ENCODE peak calls at places on chromosome 20, in seven cellular contexts. One of them, this sample, is unnamed.

GRCh38 chr20:21391495-21392298 is 5.6 kb downstream of the NKX2-4 start:
- DNase-seq in brain microvascular endothelial cell: no peak
- DNase-seq in mesendoderm: peak
- DNase-seq in CD8-positive, alpha-beta memory T cell: no peak
- DNase-seq in AG04450: no peak
- DNase-seq in endothelial cell of umbilical vein: peak
- DNase-seq in CD4-positive, alpha-beta T cell: no peak
- DNase-seq in this sample: no peak

GRCh38 chr20:58127731-58128130 is 100.7 kb downstream of the ANKRD60 start:
- DNase-seq in brain microvascular endothelial cell: peak
- DNase-seq in mesendoderm: no peak
- DNase-seq in CD8-positive, alpha-beta memory T cell: no peak
- DNase-seq in AG04450: no peak
- DNase-seq in endothelial cell of umbilical vein: peak
- DNase-seq in CD4-positive, alpha-beta T cell: no peak
- DNase-seq in this sample: peak

GRCh38 chr20:33915726-33916331 is 77.9 kb upstream of the RALY start:
- DNase-seq in brain microvascular endothelial cell: no peak
- DNase-seq in mesendoderm: peak
- DNase-seq in CD8-positive, alpha-beta memory T cell: peak
- DNase-seq in AG04450: no peak
- DNase-seq in endothelial cell of umbilical vein: no peak
- DNase-seq in CD4-positive, alpha-beta T cell: peak
- DNase-seq in this sample: no peak

GRCh38 chr20:17530716-17531536 is at the start of gene BFSP1:
- DNase-seq in brain microvascular endothelial cell: peak
- DNase-seq in mesendoderm: peak
- DNase-seq in CD8-positive, alpha-beta memory T cell: peak
- DNase-seq in AG04450: no peak
- DNase-seq in endothelial cell of umbilical vein: peak
- DNase-seq in CD4-positive, alpha-beta T cell: peak
- DNase-seq in this sample: no peak

GRCh38 chr20:21105429-21106170 is 558 bp downstream of the LINC00237 start:
- DNase-seq in brain microvascular endothelial cell: no peak
- DNase-seq in mesendoderm: no peak
- DNase-seq in CD8-positive, alpha-beta memory T cell: no peak
- DNase-seq in AG04450: no peak
- DNase-seq in endothelial cell of umbilical vein: no peak
- DNase-seq in CD4-positive, alpha-beta T cell: no peak
- DNase-seq in this sample: no peak

GRCh38 chr20:31826074-31826473 is 6.9 kb downstream of the MYLK2 start:
- DNase-seq in brain microvascular endothelial cell: no peak
- DNase-seq in mesendoderm: no peak
- DNase-seq in CD8-positive, alpha-beta memory T cell: no peak
- DNase-seq in AG04450: no peak
- DNase-seq in endothelial cell of umbilical vein: no peak
- DNase-seq in CD4-positive, alpha-beta T cell: no peak
- DNase-seq in this sample: no peak

GRCh38 chr20:11907621-11908020 is 10.1 kb upstream of the BTBD3 start:
- DNase-seq in brain microvascular endothelial cell: no peak
- DNase-seq in mesendoderm: no peak
- DNase-seq in CD8-positive, alpha-beta memory T cell: no peak
- DNase-seq in AG04450: no peak
- DNase-seq in endothelial cell of umbilical vein: no peak
- DNase-seq in CD4-positive, alpha-beta T cell: no peak
- DNase-seq in this sample: no peak

GRCh38 chr20:57388953-57389694 is 2.1 kb upstream of the RBM38 start:
- DNase-seq in brain microvascular endothelial cell: no peak
- DNase-seq in mesendoderm: peak
- DNase-seq in CD8-positive, alpha-beta memory T cell: peak
- DNase-seq in AG04450: no peak
- DNase-seq in endothelial cell of umbilical vein: peak
- DNase-seq in CD4-positive, alpha-beta T cell: peak
- DNase-seq in this sample: no peak

GRCh38 chr20:6058684-6059295 is 4.9 kb upstream of the LRRN4 start:
- DNase-seq in brain microvascular endothelial cell: peak
- DNase-seq in mesendoderm: peak
- DNase-seq in CD8-positive, alpha-beta memory T cell: no peak
- DNase-seq in AG04450: no peak
- DNase-seq in endothelial cell of umbilical vein: no peak
- DNase-seq in CD4-positive, alpha-beta T cell: no peak
- DNase-seq in this sample: no peak

GRCh38 chr20:6051505-6051904 is 2.4 kb downstream of the LRRN4 start:
- DNase-seq in brain microvascular endothelial cell: peak
- DNase-seq in mesendoderm: peak
- DNase-seq in CD8-positive, alpha-beta memory T cell: no peak
- DNase-seq in AG04450: peak
- DNase-seq in endothelial cell of umbilical vein: peak
- DNase-seq in CD4-positive, alpha-beta T cell: no peak
- DNase-seq in this sample: peak

GRCh38 chr20:19726126-19726525 is 31.9 kb upstream of the RIN2 start:
- DNase-seq in brain microvascular endothelial cell: peak
- DNase-seq in mesendoderm: no peak
- DNase-seq in CD8-positive, alpha-beta memory T cell: no peak
- DNase-seq in AG04450: no peak
- DNase-seq in endothelial cell of umbilical vein: peak
- DNase-seq in CD4-positive, alpha-beta T cell: no peak
- DNase-seq in this sample: no peak

GRCh38 chr20:49821850-49822249 is 9.2 kb downstream of the SLC9A8 start:
- DNase-seq in brain microvascular endothelial cell: peak
- DNase-seq in mesendoderm: peak
- DNase-seq in CD8-positive, alpha-beta memory T cell: no peak
- DNase-seq in AG04450: no peak
- DNase-seq in endothelial cell of umbilical vein: peak
- DNase-seq in CD4-positive, alpha-beta T cell: no peak
- DNase-seq in this sample: no peak

GRCh38 chr20:6501061-6501460 is 266.4 kb upstream of the BMP2 start:
- DNase-seq in brain microvascular endothelial cell: peak
- DNase-seq in mesendoderm: no peak
- DNase-seq in CD8-positive, alpha-beta memory T cell: no peak
- DNase-seq in AG04450: peak
- DNase-seq in endothelial cell of umbilical vein: peak
- DNase-seq in CD4-positive, alpha-beta T cell: no peak
- DNase-seq in this sample: peak

GRCh38 chr20:57716893-57717292 is 7.1 kb upstream of the PMEPA1 start:
- DNase-seq in brain microvascular endothelial cell: no peak
- DNase-seq in mesendoderm: no peak
- DNase-seq in CD8-positive, alpha-beta memory T cell: no peak
- DNase-seq in AG04450: no peak
- DNase-seq in endothelial cell of umbilical vein: no peak
- DNase-seq in CD4-positive, alpha-beta T cell: no peak
- DNase-seq in this sample: no peak

GRCh38 chr20:31919756-31920155 is 32.1 kb downstream of the PDRG1 start:
- DNase-seq in brain microvascular endothelial cell: no peak
- DNase-seq in mesendoderm: no peak
- DNase-seq in CD8-positive, alpha-beta memory T cell: no peak
- DNase-seq in AG04450: no peak
- DNase-seq in endothelial cell of umbilical vein: no peak
- DNase-seq in CD4-positive, alpha-beta T cell: no peak
- DNase-seq in this sample: no peak

GRCh38 chr20:58700121-58700780 is 7.7 kb downstream of the NPEPL1 start:
- DNase-seq in brain microvascular endothelial cell: no peak
- DNase-seq in mesendoderm: no peak
- DNase-seq in CD8-positive, alpha-beta memory T cell: no peak
- DNase-seq in AG04450: peak
- DNase-seq in endothelial cell of umbilical vein: no peak
- DNase-seq in CD4-positive, alpha-beta T cell: no peak
- DNase-seq in this sample: no peak

GRCh38 chr20:6707231-6707870 is 60.1 kb upstream of the BMP2 start:
- DNase-seq in brain microvascular endothelial cell: peak
- DNase-seq in mesendoderm: peak
- DNase-seq in CD8-positive, alpha-beta memory T cell: no peak
- DNase-seq in AG04450: no peak
- DNase-seq in endothelial cell of umbilical vein: no peak
- DNase-seq in CD4-positive, alpha-beta T cell: no peak
- DNase-seq in this sample: no peak

GRCh38 chr20:19737025-19737424 is 21.0 kb upstream of the RIN2 start:
- DNase-seq in brain microvascular endothelial cell: peak
- DNase-seq in mesendoderm: no peak
- DNase-seq in CD8-positive, alpha-beta memory T cell: no peak
- DNase-seq in AG04450: no peak
- DNase-seq in endothelial cell of umbilical vein: no peak
- DNase-seq in CD4-positive, alpha-beta T cell: no peak
- DNase-seq in this sample: peak

GRCh38 chr20:46060975-46061374 is 28.8 kb downstream of the NCOA5 start:
- DNase-seq in brain microvascular endothelial cell: no peak
- DNase-seq in mesendoderm: no peak
- DNase-seq in CD8-positive, alpha-beta memory T cell: no peak
- DNase-seq in AG04450: no peak
- DNase-seq in endothelial cell of umbilical vein: no peak
- DNase-seq in CD4-positive, alpha-beta T cell: no peak
- DNase-seq in this sample: no peak

GRCh38 chr20:46062151-46062550 is 27.6 kb downstream of the NCOA5 start:
- DNase-seq in brain microvascular endothelial cell: no peak
- DNase-seq in mesendoderm: no peak
- DNase-seq in CD8-positive, alpha-beta memory T cell: no peak
- DNase-seq in AG04450: no peak
- DNase-seq in endothelial cell of umbilical vein: no peak
- DNase-seq in CD4-positive, alpha-beta T cell: no peak
- DNase-seq in this sample: no peak

GRCh38 chr20:46063652-46064054 is 26.1 kb downstream of the NCOA5 start:
- DNase-seq in brain microvascular endothelial cell: no peak
- DNase-seq in mesendoderm: no peak
- DNase-seq in CD8-positive, alpha-beta memory T cell: no peak
- DNase-seq in AG04450: no peak
- DNase-seq in endothelial cell of umbilical vein: no peak
- DNase-seq in CD4-positive, alpha-beta T cell: no peak
- DNase-seq in this sample: no peak

GRCh38 chr20:46063151-46063550 is 26.6 kb downstream of the NCOA5 start:
- DNase-seq in brain microvascular endothelial cell: no peak
- DNase-seq in mesendoderm: no peak
- DNase-seq in CD8-positive, alpha-beta memory T cell: no peak
- DNase-seq in AG04450: no peak
- DNase-seq in endothelial cell of umbilical vein: no peak
- DNase-seq in CD4-positive, alpha-beta T cell: no peak
- DNase-seq in this sample: no peak

DNA sequence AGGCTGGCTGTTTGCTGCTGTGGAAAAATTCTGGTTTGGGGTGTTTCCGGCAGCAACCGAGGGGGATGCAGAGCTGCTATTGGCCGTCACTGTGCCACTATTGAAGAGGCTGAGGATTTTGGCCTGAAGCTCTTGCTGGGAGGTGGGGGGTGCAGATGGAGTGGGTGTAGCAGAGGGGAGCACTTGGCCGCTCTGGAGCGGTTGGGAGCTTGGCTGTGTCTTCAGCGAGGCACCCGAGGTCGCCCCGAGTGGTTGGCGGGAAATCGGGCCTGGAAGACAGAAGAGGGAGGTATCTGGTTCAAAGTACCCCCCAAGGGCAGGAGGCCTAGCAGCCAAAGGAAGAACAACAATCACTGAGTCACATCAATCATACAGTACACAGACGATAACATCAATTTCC is 27.1 kb downstream of the NCOA5 start:
- DNase-seq in brain microvascular endothelial cell: no peak
- DNase-seq in mesendoderm: no peak
- DNase-seq in CD8-positive, alpha-beta memory T cell: no peak
- DNase-seq in AG04450: no peak
- DNase-seq in endothelial cell of umbilical vein: no peak
- DNase-seq in CD4-positive, alpha-beta T cell: no peak
- DNase-seq in this sample: no peak
- H3K27ac ChIP-seq in brain microvascular endothelial cell: no peak
- H3K27ac ChIP-seq in mesendoderm: no peak
- H3K27ac ChIP-seq in CD8-positive, alpha-beta memory T cell: no peak
- H3K27ac ChIP-seq in AG04450: no peak
- H3K27ac ChIP-seq in endothelial cell of umbilical vein: no peak
- H3K27ac ChIP-seq in CD4-positive, alpha-beta T cell: no peak
- H3K27ac ChIP-seq in this sample: no peak

DNA sequence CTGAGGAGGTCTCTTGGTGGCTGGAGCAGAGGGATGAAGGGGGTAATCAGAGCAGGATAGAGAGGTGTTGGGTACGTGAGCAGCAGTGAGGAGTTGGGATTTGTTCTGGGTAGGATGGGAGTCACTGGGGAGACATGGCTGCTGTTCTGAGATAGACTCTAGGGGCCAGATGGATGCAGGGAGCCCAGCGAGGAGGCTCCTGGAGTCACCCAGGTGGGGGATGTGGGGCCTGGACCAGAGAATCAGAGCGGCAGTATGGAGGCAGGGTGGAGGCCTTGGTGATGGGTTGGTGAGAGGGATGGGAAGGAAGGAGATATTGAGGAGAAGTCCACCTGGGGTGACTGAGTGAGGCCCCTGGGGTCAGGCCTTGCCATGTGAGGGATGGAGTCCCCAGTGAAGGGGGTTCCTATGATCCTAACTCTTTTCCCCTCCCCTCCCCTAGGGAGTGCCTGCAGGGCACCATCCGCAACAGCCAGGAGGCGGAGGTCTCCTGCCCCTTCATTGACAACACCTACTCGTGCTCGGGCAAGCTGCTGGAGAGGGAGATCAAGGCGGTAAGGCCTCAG is 13.7 kb downstream of the RBCK1 start:
- DNase-seq in brain microvascular endothelial cell: no peak
- DNase-seq in mesendoderm: no peak
- DNase-seq in CD8-positive, alpha-beta memory T cell: peak
- DNase-seq in AG04450: no peak
- DNase-seq in endothelial cell of umbilical vein: no peak
- DNase-seq in CD4-positive, alpha-beta T cell: no peak
- DNase-seq in this sample: no peak
- H3K27ac ChIP-seq in brain microvascular endothelial cell: no peak
- H3K27ac ChIP-seq in mesendoderm: no peak
- H3K27ac ChIP-seq in CD8-positive, alpha-beta memory T cell: no peak
- H3K27ac ChIP-seq in AG04450: no peak
- H3K27ac ChIP-seq in endothelial cell of umbilical vein: no peak
- H3K27ac ChIP-seq in CD4-positive, alpha-beta T cell: no peak
- H3K27ac ChIP-seq in this sample: peak

GRCh38 chr20:51365670-51366069 is 176.8 kb downstream of the NFATC2 start:
- DNase-seq in brain microvascular endothelial cell: peak
- DNase-seq in mesendoderm: peak
- DNase-seq in CD8-positive, alpha-beta memory T cell: no peak
- DNase-seq in AG04450: peak
- DNase-seq in endothelial cell of umbilical vein: no peak
- DNase-seq in CD4-positive, alpha-beta T cell: no peak
- DNase-seq in this sample: no peak

GRCh38 chr20:51366155-51366886 is 176.2 kb downstream of the NFATC2 start:
- DNase-seq in brain microvascular endothelial cell: peak
- DNase-seq in mesendoderm: peak
- DNase-seq in CD8-positive, alpha-beta memory T cell: no peak
- DNase-seq in AG04450: peak
- DNase-seq in endothelial cell of umbilical vein: peak
- DNase-seq in CD4-positive, alpha-beta T cell: no peak
- DNase-seq in this sample: peak

GRCh38 chr20:51362254-51362653 is 180.3 kb downstream of the NFATC2 start:
- DNase-seq in brain microvascular endothelial cell: no peak
- DNase-seq in mesendoderm: no peak
- DNase-seq in CD8-positive, alpha-beta memory T cell: no peak
- DNase-seq in AG04450: no peak
- DNase-seq in endothelial cell of umbilical vein: no peak
- DNase-seq in CD4-positive, alpha-beta T cell: no peak
- DNase-seq in this sample: no peak

GRCh38 chr20:51363378-51363777 is 179.1 kb downstream of the NFATC2 start:
- DNase-seq in brain microvascular endothelial cell: no peak
- DNase-seq in mesendoderm: no peak
- DNase-seq in CD8-positive, alpha-beta memory T cell: no peak
- DNase-seq in AG04450: no peak
- DNase-seq in endothelial cell of umbilical vein: no peak
- DNase-seq in CD4-positive, alpha-beta T cell: no peak
- DNase-seq in this sample: no peak

GRCh38 chr20:51363813-51364212 is 178.7 kb downstream of the NFATC2 start:
- DNase-seq in brain microvascular endothelial cell: no peak
- DNase-seq in mesendoderm: no peak
- DNase-seq in CD8-positive, alpha-beta memory T cell: no peak
- DNase-seq in AG04450: no peak
- DNase-seq in endothelial cell of umbilical vein: no peak
- DNase-seq in CD4-positive, alpha-beta T cell: no peak
- DNase-seq in this sample: no peak
- H3K27ac ChIP-seq in brain microvascular endothelial cell: peak
- H3K27ac ChIP-seq in mesendoderm: no peak
- H3K27ac ChIP-seq in CD8-positive, alpha-beta memory T cell: no peak
- H3K27ac ChIP-seq in AG04450: no peak
- H3K27ac ChIP-seq in endothelial cell of umbilical vein: no peak
- H3K27ac ChIP-seq in CD4-positive, alpha-beta T cell: no peak
- H3K27ac ChIP-seq in this sample: no peak

GRCh38 chr20:45882469-45883099 is 1.6 kb downstream of the ZSWIM1 start:
- DNase-seq in brain microvascular endothelial cell: no peak
- DNase-seq in mesendoderm: no peak
- DNase-seq in CD8-positive, alpha-beta memory T cell: no peak
- DNase-seq in AG04450: no peak
- DNase-seq in endothelial cell of umbilical vein: no peak
- DNase-seq in CD4-positive, alpha-beta T cell: no peak
- DNase-seq in this sample: no peak
- H3K27ac ChIP-seq in brain microvascular endothelial cell: no peak
- H3K27ac ChIP-seq in mesendoderm: no peak
- H3K27ac ChIP-seq in CD8-positive, alpha-beta memory T cell: no peak
- H3K27ac ChIP-seq in AG04450: no peak
- H3K27ac ChIP-seq in endothelial cell of umbilical vein: no peak
- H3K27ac ChIP-seq in CD4-positive, alpha-beta T cell: no peak
- H3K27ac ChIP-seq in this sample: no peak

This sample was measured in epithelial cell of prostate.